ENCODE peak calls at places on chromosomes 7 and 10, in six cellular contexts. One of them, this sample, is unnamed.

GRCh38 chr10:117086545-117086944 is 51.5 kb downstream of the VAX1 start:
- DNase-seq in SK-N-SH: no peak
- DNase-seq in RWPE1: peak; percentile 42
- DNase-seq in NB4: no peak
- DNase-seq in mesothelial cell of epicardium: no peak
- DNase-seq in GM20000: no peak
- DNase-seq in this sample: no peak

GRCh38 chr7:150450491-150450992 is at the start of gene GIMAP8:
- DNase-seq in NB4: peak; percentile 45
- DNase-seq in RWPE1: no peak
- DNase-seq in mesothelial cell of epicardium: no peak
- DNase-seq in SK-N-SH: no peak
- DNase-seq in GM20000: peak; percentile 40
- DNase-seq in this sample: no peak

GRCh38 chr10:28054211-28054888 is 55.5 kb upstream of the ODAD2 start:
- DNase-seq in GM20000: no peak
- DNase-seq in NB4: no peak
- DNase-seq in RWPE1: peak; percentile 63
- DNase-seq in SK-N-SH: no peak
- DNase-seq in mesothelial cell of epicardium: no peak
- DNase-seq in this sample: peak; percentile 99

GRCh38 chr10:71372882-71373495 is 23.7 kb upstream of the CDH23 start:
- DNase-seq in RWPE1: no peak
- DNase-seq in SK-N-SH: no peak
- DNase-seq in NB4: no peak
- DNase-seq in GM20000: peak; percentile 84
- DNase-seq in mesothelial cell of epicardium: no peak
- DNase-seq in this sample: no peak

GRCh38 chr10:104824378-104825006 is 183.4 kb downstream of the SORCS3 start:
- DNase-seq in GM20000: peak; percentile 16
- DNase-seq in mesothelial cell of epicardium: peak; percentile 36
- DNase-seq in NB4: peak; percentile 65
- DNase-seq in SK-N-SH: no peak
- DNase-seq in RWPE1: peak; percentile 66
- DNase-seq in this sample: no peak

GRCh38 chr7:113561446-113561845 is 357.4 kb downstream of the PPP1R3A start:
- DNase-seq in mesothelial cell of epicardium: no peak
- DNase-seq in NB4: peak; percentile 45
- DNase-seq in SK-N-SH: no peak
- DNase-seq in GM20000: no peak
- DNase-seq in RWPE1: no peak
- DNase-seq in this sample: no peak

GRCh38 chr10:124278356-124278755 is 140.4 kb downstream of the OAT start:
- DNase-seq in GM20000: no peak
- DNase-seq in mesothelial cell of epicardium: no peak
- DNase-seq in SK-N-SH: no peak
- DNase-seq in RWPE1: no peak
- DNase-seq in NB4: no peak
- DNase-seq in this sample: no peak

GRCh38 chr7:150968698-150969482 is 9.2 kb downstream of the KCNH2 start:
- DNase-seq in mesothelial cell of epicardium: no peak
- DNase-seq in RWPE1: no peak
- DNase-seq in GM20000: no peak
- DNase-seq in NB4: peak; percentile 58
- DNase-seq in SK-N-SH: no peak
- DNase-seq in this sample: no peak

GRCh38 chr7:150927954-150928340 is 50.2 kb downstream of the KCNH2 start:
- DNase-seq in NB4: peak; percentile 62
- DNase-seq in mesothelial cell of epicardium: no peak
- DNase-seq in SK-N-SH: no peak
- DNase-seq in RWPE1: peak; percentile 21
- DNase-seq in GM20000: no peak
- DNase-seq in this sample: no peak

GRCh38 chr7:149292101-149292823 is 30.3 kb downstream of the ZNF783 start:
- DNase-seq in mesothelial cell of epicardium: no peak
- DNase-seq in GM20000: no peak
- DNase-seq in NB4: peak; percentile 43
- DNase-seq in SK-N-SH: peak; percentile 25
- DNase-seq in RWPE1: no peak
- DNase-seq in this sample: no peak

GRCh38 chr7:53191836-53192443 is 156.5 kb downstream of the POM121L12 start:
- DNase-seq in RWPE1: no peak
- DNase-seq in NB4: no peak
- DNase-seq in mesothelial cell of epicardium: no peak
- DNase-seq in SK-N-SH: no peak
- DNase-seq in GM20000: no peak
- DNase-seq in this sample: no peak

GRCh38 chr10:59470570-59470969 is 108.2 kb upstream of the FAM13C start:
- DNase-seq in GM20000: no peak
- DNase-seq in mesothelial cell of epicardium: no peak
- DNase-seq in RWPE1: no peak
- DNase-seq in NB4: no peak
- DNase-seq in SK-N-SH: no peak
- DNase-seq in this sample: no peak

GRCh38 chr10:76491216-76491615 is 1059.8 kb downstream of the LRMDA start:
- DNase-seq in RWPE1: no peak
- DNase-seq in NB4: no peak
- DNase-seq in SK-N-SH: no peak
- DNase-seq in GM20000: no peak
- DNase-seq in mesothelial cell of epicardium: no peak
- DNase-seq in this sample: no peak

GRCh38 chr10:63393050-63393449 is 72.7 kb downstream of the JMJD1C start:
- DNase-seq in mesothelial cell of epicardium: no peak
- DNase-seq in NB4: no peak
- DNase-seq in GM20000: no peak
- DNase-seq in SK-N-SH: no peak
- DNase-seq in RWPE1: no peak
- DNase-seq in this sample: no peak

GRCh38 chr7:155412416-155413253 is 45.3 kb upstream of the EN2 start:
- DNase-seq in mesothelial cell of epicardium: no peak
- DNase-seq in SK-N-SH: peak; percentile 88
- DNase-seq in RWPE1: peak; percentile 17
- DNase-seq in NB4: peak; percentile 76
- DNase-seq in GM20000: peak; percentile 86
- DNase-seq in this sample: no peak

GRCh38 chr10:8513155-8514147 is 459.0 kb downstream of the GATA3 start:
- DNase-seq in NB4: no peak
- DNase-seq in mesothelial cell of epicardium: no peak
- DNase-seq in SK-N-SH: no peak
- DNase-seq in GM20000: no peak
- DNase-seq in RWPE1: no peak
- DNase-seq in this sample: no peak

GRCh38 chr10:132163278-132163765 is 23.4 kb upstream of the DPYSL4 start:
- DNase-seq in SK-N-SH: peak; percentile 86
- DNase-seq in NB4: peak; percentile 50
- DNase-seq in GM20000: peak; percentile 73
- DNase-seq in mesothelial cell of epicardium: no peak
- DNase-seq in RWPE1: peak; percentile 75
- DNase-seq in this sample: no peak

GRCh38 chr7:150897502-150898474 is 45.5 kb downstream of the AOC1 start:
- DNase-seq in NB4: peak; percentile 80
- DNase-seq in SK-N-SH: no peak
- DNase-seq in GM20000: peak; percentile 40
- DNase-seq in RWPE1: no peak
- DNase-seq in mesothelial cell of epicardium: no peak
- DNase-seq in this sample: no peak

GRCh38 chr10:23096814-23097549 is 1.6 kb downstream of the MSRB2 start:
- DNase-seq in mesothelial cell of epicardium: no peak
- DNase-seq in NB4: peak; percentile 30
- DNase-seq in GM20000: no peak
- DNase-seq in RWPE1: no peak
- DNase-seq in SK-N-SH: peak; percentile 43
- DNase-seq in this sample: peak; percentile 20

GRCh38 chr10:44281089-44281613 is 103.7 kb downstream of the CXCL12 start:
- DNase-seq in NB4: no peak
- DNase-seq in SK-N-SH: no peak
- DNase-seq in RWPE1: no peak
- DNase-seq in GM20000: no peak
- DNase-seq in mesothelial cell of epicardium: no peak
- DNase-seq in this sample: no peak

GRCh38 chr10:44287408-44287807 is 97.5 kb downstream of the CXCL12 start:
- DNase-seq in SK-N-SH: no peak
- DNase-seq in RWPE1: no peak
- DNase-seq in GM20000: no peak
- DNase-seq in mesothelial cell of epicardium: no peak
- DNase-seq in NB4: no peak
- DNase-seq in this sample: no peak

GRCh38 chr10:44282606-44283300 is 102.1 kb downstream of the CXCL12 start:
- DNase-seq in mesothelial cell of epicardium: no peak
- DNase-seq in RWPE1: no peak
- DNase-seq in GM20000: no peak
- DNase-seq in SK-N-SH: no peak
- DNase-seq in NB4: no peak
- DNase-seq in this sample: no peak

GRCh38 chr10:44281662-44282061 is 103.2 kb downstream of the CXCL12 start:
- DNase-seq in GM20000: no peak
- DNase-seq in NB4: no peak
- DNase-seq in mesothelial cell of epicardium: no peak
- DNase-seq in RWPE1: no peak
- DNase-seq in SK-N-SH: no peak
- DNase-seq in this sample: no peak

GRCh38 chr10:44284198-44285084 is 100.5 kb downstream of the CXCL12 start:
- DNase-seq in SK-N-SH: no peak
- DNase-seq in mesothelial cell of epicardium: no peak
- DNase-seq in GM20000: no peak
- DNase-seq in RWPE1: no peak
- DNase-seq in NB4: no peak
- DNase-seq in this sample: no peak
- TF ChIP-seq CTCF in SK-N-SH: no peak
- TF ChIP-seq CTCF in mesothelial cell of epicardium: no peak
- TF ChIP-seq CTCF in GM20000: no peak
- TF ChIP-seq CTCF in RWPE1: no peak
- TF ChIP-seq CTCF in NB4: no peak
- TF ChIP-seq CTCF in this sample: no peak

GRCh38 chr7:18873674-18874341 is 243.6 kb downstream of the TWIST1 start:
- DNase-seq in SK-N-SH: peak; percentile 19
- DNase-seq in mesothelial cell of epicardium: no peak
- DNase-seq in GM20000: no peak
- DNase-seq in RWPE1: peak; percentile 16
- DNase-seq in NB4: no peak
- DNase-seq in this sample: peak; percentile 31
- TF ChIP-seq CTCF in SK-N-SH: peak; percentile 77
- TF ChIP-seq CTCF in mesothelial cell of epicardium: no peak
- TF ChIP-seq CTCF in GM20000: no peak
- TF ChIP-seq CTCF in RWPE1: peak; percentile 18
- TF ChIP-seq CTCF in NB4: peak; percentile 15
- TF ChIP-seq CTCF in this sample: peak; percentile 76

GRCh38 chr10:112973805-112974204 is 23.8 kb downstream of the TCF7L2 start:
- DNase-seq in NB4: no peak
- DNase-seq in RWPE1: no peak
- DNase-seq in SK-N-SH: no peak
- DNase-seq in GM20000: no peak
- DNase-seq in mesothelial cell of epicardium: no peak
- DNase-seq in this sample: no peak
- TF ChIP-seq CTCF in NB4: no peak
- TF ChIP-seq CTCF in RWPE1: no peak
- TF ChIP-seq CTCF in SK-N-SH: no peak
- TF ChIP-seq CTCF in GM20000: no peak
- TF ChIP-seq CTCF in mesothelial cell of epicardium: no peak
- TF ChIP-seq CTCF in this sample: peak; percentile 12

DNA sequence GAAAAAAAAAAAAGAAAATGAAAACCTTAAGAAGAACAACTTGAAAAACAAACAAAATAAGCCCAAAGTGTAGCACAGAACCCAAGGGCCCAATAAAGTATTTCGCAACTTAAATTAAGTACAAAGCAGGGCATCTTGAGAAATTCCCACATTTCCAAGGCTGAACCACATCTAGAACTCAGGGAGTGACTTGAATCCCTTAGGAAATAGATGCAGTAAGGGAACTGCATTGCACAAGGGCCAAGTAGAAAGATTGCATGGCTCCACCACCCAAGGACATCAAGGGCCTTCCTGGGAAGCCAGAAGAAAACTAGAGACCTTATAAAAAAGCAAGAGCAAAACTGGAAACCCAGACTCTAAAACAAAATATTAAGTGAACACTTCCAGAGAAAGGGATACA is 352.7 kb downstream of the CXCL12 start:
- DNase-seq in mesothelial cell of epicardium: no peak
- DNase-seq in SK-N-SH: no peak
- DNase-seq in NB4: no peak
- DNase-seq in RWPE1: no peak
- DNase-seq in GM20000: no peak
- DNase-seq in this sample: no peak
- TF ChIP-seq CTCF in mesothelial cell of epicardium: no peak
- TF ChIP-seq CTCF in SK-N-SH: no peak
- TF ChIP-seq CTCF in NB4: no peak
- TF ChIP-seq CTCF in RWPE1: no peak
- TF ChIP-seq CTCF in GM20000: no peak
- TF ChIP-seq CTCF in this sample: no peak

DNA sequence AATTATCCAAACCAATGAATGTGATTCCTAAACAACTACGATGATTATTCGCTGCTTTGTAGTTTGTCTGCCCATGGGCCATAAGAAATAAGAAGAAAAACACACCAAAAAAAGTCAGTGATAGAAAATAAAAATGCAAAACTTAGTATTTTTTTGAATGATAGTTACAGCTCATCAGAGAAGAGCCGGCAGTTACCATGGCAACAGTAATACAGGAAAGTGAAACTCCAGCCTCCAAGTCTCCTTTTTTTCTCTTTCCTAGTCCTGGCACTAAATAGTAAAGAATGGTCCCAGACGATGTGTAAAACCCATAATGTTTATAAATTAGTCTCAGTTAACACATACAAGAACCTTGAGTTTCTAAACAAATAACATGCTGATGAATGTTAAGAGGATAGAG is 21.6 kb upstream of the LHFPL3 start:
- DNase-seq in SK-N-SH: no peak
- DNase-seq in mesothelial cell of epicardium: no peak
- DNase-seq in NB4: no peak
- DNase-seq in RWPE1: no peak
- DNase-seq in GM20000: no peak
- DNase-seq in this sample: no peak
- TF ChIP-seq CTCF in SK-N-SH: no peak
- TF ChIP-seq CTCF in mesothelial cell of epicardium: no peak
- TF ChIP-seq CTCF in NB4: no peak
- TF ChIP-seq CTCF in RWPE1: no peak
- TF ChIP-seq CTCF in GM20000: no peak
- TF ChIP-seq CTCF in this sample: no peak

GRCh38 chr10:102565793-102566192 is 62.0 kb downstream of the SUFU start:
- DNase-seq in SK-N-SH: no peak
- DNase-seq in GM20000: no peak
- DNase-seq in NB4: peak; percentile 29
- DNase-seq in mesothelial cell of epicardium: no peak
- DNase-seq in RWPE1: no peak
- DNase-seq in this sample: no peak
- TF ChIP-seq CTCF in SK-N-SH: no peak
- TF ChIP-seq CTCF in GM20000: no peak
- TF ChIP-seq CTCF in NB4: peak; percentile 35
- TF ChIP-seq CTCF in mesothelial cell of epicardium: no peak
- TF ChIP-seq CTCF in RWPE1: no peak
- TF ChIP-seq CTCF in this sample: no peak

DNA sequence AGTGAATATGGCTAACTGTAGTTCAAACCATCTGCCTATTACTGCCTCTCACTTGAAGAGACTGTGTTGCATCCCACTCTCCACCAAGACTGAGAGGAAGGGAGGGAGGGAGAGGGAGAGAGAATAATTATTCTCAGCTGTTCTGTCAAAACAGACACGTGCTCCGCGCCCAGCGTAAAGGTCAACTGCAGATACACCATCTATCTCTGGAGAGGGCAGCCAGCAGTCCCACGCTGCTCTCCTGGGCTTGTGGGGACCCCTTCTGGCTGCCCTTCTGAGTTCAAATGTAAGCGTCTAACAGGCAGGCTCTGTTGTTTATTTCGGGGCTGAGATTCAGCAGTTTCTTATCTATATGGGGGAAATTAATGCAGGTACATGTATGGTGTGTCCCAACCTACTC is 625.5 kb upstream of the GALNT17 start:
- DNase-seq in GM20000: no peak
- DNase-seq in RWPE1: no peak
- DNase-seq in mesothelial cell of epicardium: no peak
- DNase-seq in SK-N-SH: peak; percentile 82
- DNase-seq in NB4: peak; percentile 33
- DNase-seq in this sample: no peak
- TF ChIP-seq CTCF in GM20000: no peak
- TF ChIP-seq CTCF in RWPE1: no peak
- TF ChIP-seq CTCF in mesothelial cell of epicardium: no peak
- TF ChIP-seq CTCF in SK-N-SH: peak; percentile 40
- TF ChIP-seq CTCF in NB4: peak; percentile 13
- TF ChIP-seq CTCF in this sample: no peak

This sample was measured in HFFc6.